ENCODE peak calls at places on chromosomes 6 and 20, in six cellular contexts. One of them, this sample, is unnamed.

GRCh38 chr6:20572288-20572687 is 38.0 kb downstream of the CDKAL1 start:
- DNase-seq in brain microvascular endothelial cell: no peak
- DNase-seq in GM13977: no peak
- DNase-seq in colonic mucosa: no peak
- DNase-seq in astrocyte of the spinal cord: no peak
- DNase-seq in AG10803: no peak
- DNase-seq in this sample: no peak

GRCh38 chr6:170459451-170459850 is 93.7 kb downstream of the PSMB1 start:
- DNase-seq in brain microvascular endothelial cell: peak; percentile 55
- DNase-seq in GM13977: peak; percentile 77
- DNase-seq in colonic mucosa: no peak
- DNase-seq in astrocyte of the spinal cord: peak; percentile 61
- DNase-seq in AG10803: peak; percentile 18
- DNase-seq in this sample: peak; percentile 70

GRCh38 chr20:11891081-11891826 is 26.4 kb upstream of the BTBD3 start:
- DNase-seq in brain microvascular endothelial cell: peak; percentile 21
- DNase-seq in GM13977: no peak
- DNase-seq in colonic mucosa: peak; percentile 63
- DNase-seq in astrocyte of the spinal cord: peak; percentile 44
- DNase-seq in AG10803: peak; percentile 34
- DNase-seq in this sample: peak; percentile 29

GRCh38 chr6:157455731-157456523 is 74.9 kb downstream of the ZDHHC14 start:
- DNase-seq in brain microvascular endothelial cell: no peak
- DNase-seq in GM13977: no peak
- DNase-seq in colonic mucosa: no peak
- DNase-seq in astrocyte of the spinal cord: no peak
- DNase-seq in AG10803: no peak
- DNase-seq in this sample: no peak

GRCh38 chr6:85421963-85422362 is 27.9 kb upstream of the NT5E start:
- DNase-seq in brain microvascular endothelial cell: peak; percentile 39
- DNase-seq in GM13977: no peak
- DNase-seq in colonic mucosa: no peak
- DNase-seq in astrocyte of the spinal cord: peak; percentile 53
- DNase-seq in AG10803: peak; percentile 92
- DNase-seq in this sample: no peak

GRCh38 chr20:20076297-20077065 is 24.1 kb downstream of the CFAP61 start:
- DNase-seq in brain microvascular endothelial cell: peak; percentile 46
- DNase-seq in GM13977: no peak
- DNase-seq in colonic mucosa: no peak
- DNase-seq in astrocyte of the spinal cord: peak; percentile 72
- DNase-seq in AG10803: peak; percentile 85
- DNase-seq in this sample: no peak

GRCh38 chr6:124193132-124193531 is 389.5 kb downstream of the NKAIN2 start:
- DNase-seq in brain microvascular endothelial cell: no peak
- DNase-seq in GM13977: no peak
- DNase-seq in colonic mucosa: no peak
- DNase-seq in astrocyte of the spinal cord: no peak
- DNase-seq in AG10803: no peak
- DNase-seq in this sample: no peak

GRCh38 chr6:108167449-108167903 is 1.7 kb downstream of the NR2E1 start:
- DNase-seq in brain microvascular endothelial cell: no peak
- DNase-seq in GM13977: peak; percentile 45
- DNase-seq in colonic mucosa: no peak
- DNase-seq in astrocyte of the spinal cord: no peak
- DNase-seq in AG10803: no peak
- DNase-seq in this sample: peak; percentile 30

GRCh38 chr6:129672883-129673631 is 36.9 kb downstream of the ARHGAP18 start:
- DNase-seq in brain microvascular endothelial cell: peak; percentile 70
- DNase-seq in GM13977: peak; percentile 60
- DNase-seq in colonic mucosa: no peak
- DNase-seq in astrocyte of the spinal cord: peak; percentile 87
- DNase-seq in AG10803: peak; percentile 71
- DNase-seq in this sample: peak; percentile 42

GRCh38 chr6:7899046-7899888 is 11.3 kb downstream of the TXNDC5 start:
- DNase-seq in brain microvascular endothelial cell: no peak
- DNase-seq in GM13977: peak; percentile 58
- DNase-seq in colonic mucosa: peak; percentile 46
- DNase-seq in astrocyte of the spinal cord: no peak
- DNase-seq in AG10803: no peak
- DNase-seq in this sample: peak; percentile 51

GRCh38 chr20:24892931-24893330 is 56.1 kb upstream of the CST7 start:
- DNase-seq in brain microvascular endothelial cell: no peak
- DNase-seq in GM13977: no peak
- DNase-seq in colonic mucosa: no peak
- DNase-seq in astrocyte of the spinal cord: no peak
- DNase-seq in AG10803: no peak
- DNase-seq in this sample: peak; percentile 11

GRCh38 chr6:6788394-6789020 is 200.0 kb downstream of the LY86 start:
- DNase-seq in brain microvascular endothelial cell: no peak
- DNase-seq in GM13977: peak; percentile 40
- DNase-seq in colonic mucosa: peak; percentile 55
- DNase-seq in astrocyte of the spinal cord: no peak
- DNase-seq in AG10803: no peak
- DNase-seq in this sample: no peak

GRCh38 chr6:101668496-101668895 is 275.0 kb downstream of the GRIK2 start:
- DNase-seq in brain microvascular endothelial cell: no peak
- DNase-seq in GM13977: no peak
- DNase-seq in colonic mucosa: no peak
- DNase-seq in astrocyte of the spinal cord: no peak
- DNase-seq in AG10803: no peak
- DNase-seq in this sample: no peak

GRCh38 chr6:36997811-36998722 is 7.4 kb upstream of the FGD2 start:
- DNase-seq in brain microvascular endothelial cell: no peak
- DNase-seq in GM13977: no peak
- DNase-seq in colonic mucosa: no peak
- DNase-seq in astrocyte of the spinal cord: no peak
- DNase-seq in AG10803: no peak
- DNase-seq in this sample: no peak

GRCh38 chr6:109292983-109293586 is 89.2 kb downstream of the CD164 start:
- DNase-seq in brain microvascular endothelial cell: no peak
- DNase-seq in GM13977: no peak
- DNase-seq in colonic mucosa: no peak
- DNase-seq in astrocyte of the spinal cord: no peak
- DNase-seq in AG10803: no peak
- DNase-seq in this sample: no peak

GRCh38 chr6:113011803-113012202 is 664.7 kb downstream of the RFPL4B start:
- DNase-seq in brain microvascular endothelial cell: no peak
- DNase-seq in GM13977: no peak
- DNase-seq in colonic mucosa: no peak
- DNase-seq in astrocyte of the spinal cord: peak; percentile 13
- DNase-seq in AG10803: peak; percentile 84
- DNase-seq in this sample: no peak

GRCh38 chr6:28269492-28269891 is 2.5 kb downstream of the ZSCAN26 start:
- DNase-seq in brain microvascular endothelial cell: peak; percentile 61
- DNase-seq in GM13977: no peak
- DNase-seq in colonic mucosa: no peak
- DNase-seq in astrocyte of the spinal cord: peak; percentile 89
- DNase-seq in AG10803: peak; percentile 85
- DNase-seq in this sample: no peak

GRCh38 chr6:35318200-35318844 is 20.7 kb downstream of the DEF6 start:
- DNase-seq in brain microvascular endothelial cell: peak; percentile 57
- DNase-seq in GM13977: no peak
- DNase-seq in colonic mucosa: peak; percentile 94
- DNase-seq in astrocyte of the spinal cord: peak; percentile 82
- DNase-seq in AG10803: peak; percentile 49
- DNase-seq in this sample: no peak

GRCh38 chr6:6724319-6725119 is 136.0 kb downstream of the LY86 start:
- DNase-seq in brain microvascular endothelial cell: peak; percentile 59
- DNase-seq in GM13977: peak; percentile 86
- DNase-seq in colonic mucosa: peak; percentile 84
- DNase-seq in astrocyte of the spinal cord: peak; percentile 79
- DNase-seq in AG10803: peak; percentile 78
- DNase-seq in this sample: peak; percentile 79

GRCh38 chr20:43514062-43514971 is 6.8 kb downstream of the L3MBTL1 start:
- DNase-seq in brain microvascular endothelial cell: peak; percentile 98
- DNase-seq in GM13977: peak; percentile 98
- DNase-seq in colonic mucosa: peak; percentile 97
- DNase-seq in astrocyte of the spinal cord: peak; percentile 99
- DNase-seq in AG10803: peak; percentile 98
- DNase-seq in this sample: peak; percentile 97

GRCh38 chr6:40398810-40399477 is 188.2 kb downstream of the LRFN2 start:
- DNase-seq in brain microvascular endothelial cell: no peak
- DNase-seq in GM13977: no peak
- DNase-seq in colonic mucosa: no peak
- DNase-seq in astrocyte of the spinal cord: no peak
- DNase-seq in AG10803: no peak
- DNase-seq in this sample: no peak

GRCh38 chr20:26347396-26347795 is 650.7 kb upstream of the ZNF337 start:
- DNase-seq in brain microvascular endothelial cell: no peak
- DNase-seq in GM13977: no peak
- DNase-seq in colonic mucosa: no peak
- DNase-seq in astrocyte of the spinal cord: no peak
- DNase-seq in AG10803: no peak
- DNase-seq in this sample: no peak

DNA sequence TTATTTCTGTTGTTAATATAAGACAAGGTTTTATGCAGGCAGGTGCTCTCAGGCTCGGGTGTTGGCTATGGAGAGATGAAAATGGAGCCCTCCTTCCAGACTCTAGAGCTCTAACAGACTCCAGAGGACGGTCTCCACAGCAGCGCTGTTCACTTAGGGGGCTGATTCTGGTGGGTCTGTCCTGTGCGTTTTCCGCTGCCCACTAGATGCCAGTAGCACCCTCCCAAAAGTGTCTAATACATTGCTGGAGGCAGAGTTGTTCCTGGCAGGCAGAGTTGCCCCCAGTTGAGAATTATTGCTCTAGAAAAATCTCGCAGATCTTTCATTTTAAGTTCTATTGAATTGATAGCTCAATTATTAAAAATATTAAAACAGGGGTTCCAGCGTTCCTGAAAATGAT is 109.9 kb downstream of the MAP3K4 start:
- DNase-seq in brain microvascular endothelial cell: no peak
- DNase-seq in GM13977: no peak
- DNase-seq in colonic mucosa: no peak
- DNase-seq in astrocyte of the spinal cord: peak; percentile 11
- DNase-seq in AG10803: no peak
- DNase-seq in this sample: no peak
- TF ChIP-seq CTCF in brain microvascular endothelial cell: peak; percentile 55
- TF ChIP-seq CTCF in GM13977: peak; percentile 7
- TF ChIP-seq CTCF in colonic mucosa: no peak
- TF ChIP-seq CTCF in astrocyte of the spinal cord: peak; percentile 50
- TF ChIP-seq CTCF in AG10803: peak; percentile 27
- TF ChIP-seq CTCF in this sample: peak; percentile 6

GRCh38 chr6:894274-894673 is 201.3 kb upstream of the EXOC2 start:
- DNase-seq in brain microvascular endothelial cell: no peak
- DNase-seq in GM13977: no peak
- DNase-seq in colonic mucosa: no peak
- DNase-seq in astrocyte of the spinal cord: no peak
- DNase-seq in AG10803: no peak
- DNase-seq in this sample: no peak
- TF ChIP-seq CTCF in brain microvascular endothelial cell: no peak
- TF ChIP-seq CTCF in GM13977: peak; percentile 28
- TF ChIP-seq CTCF in colonic mucosa: peak; percentile 21
- TF ChIP-seq CTCF in astrocyte of the spinal cord: peak; percentile 3
- TF ChIP-seq CTCF in AG10803: no peak
- TF ChIP-seq CTCF in this sample: no peak

DNA sequence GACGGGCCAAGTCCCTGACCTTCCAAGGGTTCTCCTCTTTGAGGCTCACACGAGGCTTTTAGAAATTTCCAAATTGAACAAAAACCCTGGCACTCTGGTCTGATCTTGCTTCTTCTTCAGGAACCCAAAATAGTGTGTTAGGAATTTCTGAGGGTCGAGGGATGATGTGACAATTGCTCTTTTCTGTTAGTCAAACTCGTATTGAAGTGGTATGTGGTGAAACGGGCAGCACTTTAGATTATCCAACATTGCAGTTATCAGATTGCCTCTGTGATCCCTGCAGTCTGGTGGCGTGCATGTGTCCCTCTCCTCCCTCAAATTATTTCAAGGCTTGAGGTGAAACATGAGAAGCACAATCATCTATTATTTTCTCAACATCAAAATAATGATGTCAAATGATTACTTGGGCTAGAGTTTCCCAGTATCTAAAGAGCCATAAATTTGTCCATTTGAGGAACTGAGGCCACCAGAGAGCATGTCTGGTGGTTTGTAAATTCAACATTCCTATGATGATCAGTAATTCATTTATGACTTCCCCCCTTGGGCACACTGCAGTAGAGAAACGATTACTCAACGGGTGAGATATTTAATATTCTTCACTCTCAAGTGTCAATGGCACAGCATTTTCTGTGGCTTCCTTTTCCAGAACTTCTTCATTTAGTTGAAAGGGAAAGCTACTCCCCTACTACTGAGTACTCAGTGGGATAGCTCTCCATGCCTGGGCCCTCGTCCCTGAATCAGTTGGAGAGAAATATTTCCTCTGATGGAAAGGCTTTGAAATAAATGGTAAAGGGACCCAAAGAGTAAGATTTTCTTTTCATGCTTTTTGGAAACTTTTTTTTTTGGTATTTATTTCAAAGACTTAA is 308.7 kb upstream of the MAP3K7 start:
- DNase-seq in brain microvascular endothelial cell: no peak
- DNase-seq in GM13977: no peak
- DNase-seq in colonic mucosa: no peak
- DNase-seq in astrocyte of the spinal cord: no peak
- DNase-seq in AG10803: no peak
- DNase-seq in this sample: no peak
- TF ChIP-seq CTCF in brain microvascular endothelial cell: no peak
- TF ChIP-seq CTCF in GM13977: no peak
- TF ChIP-seq CTCF in colonic mucosa: no peak
- TF ChIP-seq CTCF in astrocyte of the spinal cord: no peak
- TF ChIP-seq CTCF in AG10803: no peak
- TF ChIP-seq CTCF in this sample: no peak

GRCh38 chr6:38929560-38929959 is 119.0 kb upstream of the GLP1R start:
- DNase-seq in brain microvascular endothelial cell: no peak
- DNase-seq in GM13977: no peak
- DNase-seq in colonic mucosa: no peak
- DNase-seq in astrocyte of the spinal cord: no peak
- DNase-seq in AG10803: no peak
- DNase-seq in this sample: no peak

GRCh38 chr6:38938741-38939140 is 109.8 kb upstream of the GLP1R start:
- DNase-seq in brain microvascular endothelial cell: no peak
- DNase-seq in GM13977: no peak
- DNase-seq in colonic mucosa: no peak
- DNase-seq in astrocyte of the spinal cord: no peak
- DNase-seq in AG10803: no peak
- DNase-seq in this sample: no peak

GRCh38 chr6:38935051-38935450 is 113.5 kb upstream of the GLP1R start:
- DNase-seq in brain microvascular endothelial cell: no peak
- DNase-seq in GM13977: no peak
- DNase-seq in colonic mucosa: no peak
- DNase-seq in astrocyte of the spinal cord: no peak
- DNase-seq in AG10803: no peak
- DNase-seq in this sample: no peak

GRCh38 chr6:38937839-38938613 is 110.6 kb upstream of the GLP1R start:
- DNase-seq in brain microvascular endothelial cell: no peak
- DNase-seq in GM13977: no peak
- DNase-seq in colonic mucosa: no peak
- DNase-seq in astrocyte of the spinal cord: no peak
- DNase-seq in AG10803: no peak
- DNase-seq in this sample: no peak

DNA sequence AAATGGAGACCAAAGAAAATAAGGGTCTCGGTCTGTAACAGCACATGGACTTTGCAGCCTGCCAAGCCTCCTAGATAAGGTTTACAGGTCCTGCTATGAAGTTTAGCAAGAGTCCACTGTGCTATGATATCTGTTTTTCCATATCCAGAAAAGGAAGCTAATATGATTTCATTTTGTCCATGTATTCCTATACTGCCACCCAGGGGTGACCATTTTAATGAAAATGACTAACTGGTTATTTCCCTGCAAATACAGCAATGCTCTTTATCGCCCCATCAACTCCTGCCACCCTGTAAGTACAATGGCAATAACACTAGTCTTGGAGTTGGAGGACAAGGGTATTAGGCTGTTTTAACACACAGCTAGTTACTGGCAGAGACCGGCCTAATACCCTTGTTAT is 115.2 kb upstream of the GLP1R start:
- DNase-seq in brain microvascular endothelial cell: peak; percentile 42
- DNase-seq in GM13977: no peak
- DNase-seq in colonic mucosa: no peak
- DNase-seq in astrocyte of the spinal cord: peak; percentile 9
- DNase-seq in AG10803: peak; percentile 2
- DNase-seq in this sample: no peak
- TF ChIP-seq CTCF in brain microvascular endothelial cell: peak; percentile 30
- TF ChIP-seq CTCF in GM13977: peak; percentile 13
- TF ChIP-seq CTCF in colonic mucosa: no peak
- TF ChIP-seq CTCF in astrocyte of the spinal cord: peak; percentile 25
- TF ChIP-seq CTCF in AG10803: no peak
- TF ChIP-seq CTCF in this sample: no peak